ENCODE peak calls at places on chromosomes 12 and 14, in five cellular contexts. T is HCT116, R is upper lobe of right lung, Q is foreskin fibroblast, L is SJSA1. O is an unnamed sample.
A peak's percentile ranks its signal among the peaks of the same experiment; 100 is the strongest.

GRCh38 chr12:1551496-1551895 is 42.9 kb downstream of the FBXL14 start:
- DNase-seq in Q (no peak), L (no peak), R (no peak), T (no peak), O (no peak)

GRCh38 chr14:104927432-104927816 is 2.7 kb downstream of the PLD4 start:
- DNase-seq in T (no peak), L (no peak), Q (no peak), R (no peak), O (no peak)

GRCh38 chr14:61720302-61720677 is 25.0 kb downstream of the HIF1A start:
- DNase-seq in T (no peak), L (no peak), Q (no peak), R (no peak), O (no peak)

GRCh38 chr14:59870277-59871165 is at the start of gene RTN1:
- DNase-seq in R (peak; percentile 87), T (no peak), L (peak; percentile 33), Q (peak; percentile 37), O (peak; percentile 41)

GRCh38 chr12:20917269-20917668 is 106.8 kb downstream of the SLCO1B3 start:
- DNase-seq in L (no peak), R (no peak), Q (no peak), T (no peak), O (no peak)

GRCh38 chr14:59037086-59037485 is 151.4 kb upstream of the DAAM1 start:
- DNase-seq in R (no peak), L (no peak), T (no peak), Q (no peak), O (no peak)

GRCh38 chr12:1917172-1918070 is 1.0 kb downstream of the CACNA2D4 start:
- DNase-seq in T (no peak), L (no peak), Q (no peak), R (no peak), O (no peak)

GRCh38 chr12:105192624-105193225 is 43.2 kb downstream of the APPL2 start:
- DNase-seq in R (no peak), T (no peak), Q (no peak), L (no peak), O (no peak)

GRCh38 chr12:100141998-100142850 is 450 bp downstream of the BLTP3B start:
- DNase-seq in T (no peak), Q (peak; percentile 8), L (peak; percentile 79), R (peak; percentile 81), O (peak; percentile 53)

GRCh38 chr12:81809829-81810595 is 50.9 kb upstream of the PPFIA2 start:
- DNase-seq in R (no peak), T (no peak), L (no peak), Q (no peak), O (no peak)

GRCh38 chr14:69274321-69274720 is 14.4 kb downstream of the GALNT16 start:
- DNase-seq in T (no peak), Q (no peak), R (no peak), L (no peak), O (peak; percentile 65)

GRCh38 chr12:84919271-84919670 is 6.7 kb upstream of the SLC6A15 start:
- DNase-seq in R (no peak), Q (peak; percentile 78), T (no peak), L (no peak), O (no peak)

GRCh38 chr14:38870437-38870836 is 232.6 kb downstream of the SEC23A start:
- DNase-seq in T (no peak), R (no peak), Q (no peak), L (no peak), O (no peak)

GRCh38 chr12:24760606-24761378 is 188.1 kb downstream of the BCAT1 start:
- DNase-seq in R (no peak), Q (no peak), T (no peak), L (no peak), O (no peak)

GRCh38 chr14:85223667-85224066 is 306.3 kb upstream of the FLRT2 start:
- DNase-seq in L (no peak), T (no peak), R (no peak), Q (no peak), O (no peak)

GRCh38 chr12:104699489-104700194 is 242.9 kb downstream of the CHST11 start:
- DNase-seq in L (no peak), T (no peak), R (no peak), Q (no peak), O (no peak)

GRCh38 chr12:112841891-112842290 is 50.3 kb downstream of the RPH3A start:
- DNase-seq in T (no peak), R (no peak), Q (peak; percentile 29), L (peak; percentile 37), O (no peak)

GRCh38 chr12:106590601-106591000 is 7.8 kb downstream of the RFX4 start:
- DNase-seq in Q (no peak), L (no peak), R (no peak), T (no peak), O (no peak)

GRCh38 chr14:56119221-56119967 is 1.2 kb downstream of the PELI2 start:
- DNase-seq in L (peak; percentile 56), T (no peak), Q (no peak), R (peak; percentile 81), O (peak; percentile 58)

GRCh38 chr12:62933871-62934798 is 815 bp downstream of the PPM1H start:
- DNase-seq in Q (no peak), L (peak; percentile 49), R (peak; percentile 77), T (no peak), O (peak; percentile 44)

GRCh38 chr14:105492051-105492965 is 1.3 kb downstream of the TEDC1 start:
- DNase-seq in L (no peak), R (peak; percentile 70), T (no peak), Q (no peak), O (peak; percentile 76)

GRCh38 chr14:66600416-66600815 is 92.5 kb downstream of the GPHN start:
- DNase-seq in R (no peak), L (no peak), T (no peak), Q (peak; percentile 24), O (no peak)

DNA sequence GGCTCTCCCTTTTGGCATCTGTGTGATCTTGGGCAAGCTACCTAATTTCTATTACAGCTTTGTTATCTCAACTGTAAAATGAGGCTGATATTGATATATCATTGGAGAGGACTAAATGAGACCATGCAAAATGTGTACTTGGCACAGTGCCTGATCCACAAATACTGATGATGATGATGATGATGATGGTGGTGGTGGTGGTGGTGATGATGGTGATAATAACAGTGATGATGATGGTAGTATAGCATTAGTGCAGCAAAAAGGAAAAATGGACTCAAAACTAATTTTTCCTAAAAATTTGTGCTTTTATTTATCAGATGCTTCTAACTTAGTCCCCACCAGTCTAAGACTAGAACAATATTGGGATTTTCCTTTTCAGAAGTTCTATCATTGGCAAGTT is 70.7 kb downstream of the KCNMB4 start:
- DNase-seq in R (no peak), T (no peak), L (no peak), Q (no peak), O (no peak)
- H3K4me3 ChIP-seq in R (no peak overlapping the region), T (no peak overlapping the region), L (no peak overlapping the region), Q (no peak overlapping the region), O (no peak overlapping the region)

GRCh38 chr14:74035556-74035955 is 16.4 kb downstream of the BBOF1 start:
- DNase-seq in Q (peak; percentile 53), L (no peak), R (no peak), T (no peak), O (no peak)
- H3K4me3 ChIP-seq in Q (no peak overlapping the region), L (no peak overlapping the region), R (no peak overlapping the region), T (no peak overlapping the region), O (no peak overlapping the region)

GRCh38 chr12:132633398-132633797 is 14.8 kb downstream of the P2RX2 start:
- DNase-seq in Q (no peak), R (no peak), T (no peak), L (no peak), O (no peak)
- H3K4me3 ChIP-seq in Q (no peak overlapping the region), R (no peak overlapping the region), T (no peak overlapping the region), L (no peak overlapping the region), O (no peak overlapping the region)

GRCh38 chr12:118358008-118358359 is 14.7 kb downstream of the TAOK3 start:
- DNase-seq in L (no peak), R (no peak), Q (no peak), T (no peak), O (no peak)
- H3K4me3 ChIP-seq in L (no peak overlapping the region), R (peak overlapping the region; percentile 38), Q (no peak overlapping the region), T (peak overlapping the region; percentile 2), O (no peak overlapping the region)

O was measured in heart left ventricle.